ENCODE peak calls at places on chromosomes 3 and 15, in ten cellular contexts. P is AG08396; A is cerebellar cortex; U is fibroblast of mammary gland; I is Daoy; W is left ventricle myocardium superior; X is activated naive CD8-positive, alpha-beta T cell treated with anti-CD3 and anti-CD28 coated beads, Interleukin-2, amount 50 U/mL, for 24 hours; Q is EL; N is stimulated activated CD4-positive, alpha-beta T cell treated with anti-CD3 and anti-CD28 coated beads, Interleukin-12 subunit alpha, Interleukin-12 subunit beta, amount 100 ng/mL, for 4 hours; T is PC-3. G is an unnamed sample.

GRCh38 chr3:194472290-194472920 is 14.4 kb downstream of the ATP13A3 start:
- DNase-seq in A (peak), I (peak), N (no peak), T (peak), W (no peak), X (no peak), U (peak), P (peak), Q (peak), G (no peak)

GRCh38 chr3:44248152-44248551 is 6.5 kb downstream of the TOPAZ1 start:
- DNase-seq in T (no peak), U (no peak), W (no peak), A (no peak), N (no peak), X (no peak), Q (no peak), I (no peak), P (no peak), G (no peak)

GRCh38 chr3:195040094-195040493 is 230.9 kb downstream of the XXYLT1 start:
- DNase-seq in Q (no peak), W (peak), N (no peak), T (no peak), U (no peak), A (no peak), I (no peak), X (no peak), P (no peak), G (no peak)

GRCh38 chr15:92277776-92278175 is 115.9 kb upstream of the ST8SIA2 start:
- DNase-seq in U (peak), A (peak), Q (peak), T (peak), N (no peak), P (no peak), W (no peak), X (no peak), I (peak), G (no peak)

GRCh38 chr15:70093481-70094309 is 4.0 kb downstream of the TLE3 start:
- DNase-seq in Q (no peak), I (peak), U (peak), X (no peak), N (no peak), P (no peak), A (peak), T (peak), W (no peak), G (no peak)

GRCh38 chr3:100465871-100466777 is 26.3 kb upstream of the TMEM45A start:
- DNase-seq in P (no peak), T (no peak), I (no peak), U (no peak), A (no peak), W (no peak), N (no peak), X (no peak), Q (no peak), G (no peak)

GRCh38 chr15:95440712-95441111 is 889.8 kb upstream of the NR2F2 start:
- DNase-seq in I (no peak), Q (no peak), N (no peak), T (no peak), A (no peak), U (peak), W (peak), P (no peak), X (no peak), G (no peak)

GRCh38 chr3:97860364-97860763 is 38.6 kb downstream of the CRYBG3 start:
- DNase-seq in I (no peak), Q (no peak), N (no peak), P (no peak), T (no peak), X (no peak), A (no peak), W (no peak), U (no peak), G (no peak)

GRCh38 chr3:23810342-23811116 is 4.8 kb downstream of the UBE2E1 start:
- DNase-seq in I (peak), P (peak), W (peak), N (peak), Q (peak), U (no peak), T (peak), A (peak), X (peak), G (no peak)

GRCh38 chr3:49316696-49317457 is 23.0 kb downstream of the USP4 start:
- DNase-seq in U (no peak), X (no peak), W (no peak), I (no peak), N (no peak), A (no peak), T (no peak), Q (no peak), P (no peak), G (no peak)

GRCh38 chr3:17047904-17048303 is 163.1 kb downstream of the PLCL2 start:
- DNase-seq in P (no peak), W (no peak), Q (no peak), A (no peak), X (no peak), U (no peak), N (no peak), T (no peak), I (no peak), G (no peak)

GRCh38 chr15:59247364-59247763 is 40.7 kb downstream of the LDHAL6B start:
- DNase-seq in N (peak), Q (peak), T (peak), I (peak), A (peak), P (peak), U (peak), X (peak), W (peak), G (peak)

GRCh38 chr3:127769284-127770081 is 52.8 kb downstream of the MGLL start:
- DNase-seq in A (no peak), T (no peak), W (no peak), P (no peak), N (no peak), U (no peak), I (no peak), X (no peak), Q (no peak), G (no peak)

GRCh38 chr15:74373731-74374647 is 6.5 kb upstream of the CYP11A1 start:
- DNase-seq in Q (peak), X (peak), A (peak), U (peak), W (peak), T (peak), I (peak), P (peak), N (peak), G (peak)

GRCh38 chr15:90552162-90552928 is 22.6 kb downstream of the CRTC3 start:
- DNase-seq in P (peak), Q (peak), X (no peak), I (no peak), N (no peak), U (peak), A (no peak), W (no peak), T (no peak), G (no peak)

GRCh38 chr3:29686889-29687592 is 406.2 kb downstream of the RBMS3 start:
- DNase-seq in N (no peak), A (no peak), I (peak), T (no peak), X (no peak), U (peak), W (no peak), Q (peak), P (no peak), G (no peak)

GRCh38 chr15:61099030-61099800 is 129.9 kb downstream of the RORA start:
- DNase-seq in X (no peak), N (no peak), T (no peak), Q (peak), U (peak), I (peak), A (no peak), W (no peak), P (no peak), G (no peak)

GRCh38 chr3:94420941-94421340 is 358.1 kb downstream of the NSUN3 start:
- DNase-seq in A (no peak), I (no peak), X (no peak), Q (peak), U (peak), P (no peak), T (peak), W (no peak), N (no peak), G (no peak)

GRCh38 chr3:89223188-89223587 is 115.8 kb downstream of the EPHA3 start:
- DNase-seq in Q (no peak), T (no peak), U (no peak), N (no peak), X (no peak), I (no peak), A (no peak), P (no peak), W (no peak), G (no peak)

GRCh38 chr3:151979914-151980313 is 106.5 kb downstream of the SUCNR1 start:
- DNase-seq in X (no peak), A (no peak), W (no peak), N (no peak), U (peak), Q (no peak), I (no peak), T (no peak), P (no peak), G (no peak)

GRCh38 chr15:51223771-51224229 is 114.6 kb downstream of the CYP19A1 start:
- DNase-seq in I (peak), W (no peak), A (no peak), U (peak), T (peak), Q (peak), X (no peak), N (no peak), P (peak), G (peak)

GRCh38 chr3:195899701-195900425 is 8.5 kb downstream of the TNK2 start:
- DNase-seq in P (no peak), Q (no peak), I (no peak), A (no peak), U (no peak), X (no peak), N (no peak), T (no peak), W (peak), G (no peak)

GRCh38 chr3:71859128-71859519 is 74.2 kb upstream of the PROK2 start:
- DNase-seq in U (peak), A (peak), I (peak), T (peak), X (no peak), P (no peak), N (no peak), W (no peak), Q (peak), G (no peak)